ENCODE peak calls at places on chromosome 20, in six cellular contexts. One of them, this sample, is unnamed.

GRCh38 chr20:37913563-37914366 is 10.8 kb downstream of the VSTM2L start:
- DNase-seq in HepG2: no peak
- DNase-seq in K562: no peak
- DNase-seq in GM12891: no peak
- DNase-seq in H1: no peak
- DNase-seq in GM12878: no peak
- DNase-seq in this sample: no peak

GRCh38 chr20:45303586-45304463 is 2.8 kb upstream of the RBPJL start:
- DNase-seq in H1: no peak
- DNase-seq in HepG2: no peak
- DNase-seq in GM12891: no peak
- DNase-seq in K562: no peak
- DNase-seq in GM12878: no peak
- DNase-seq in this sample: no peak

GRCh38 chr20:22688485-22688884 is 104.1 kb upstream of the FOXA2 start:
- DNase-seq in GM12878: no peak
- DNase-seq in HepG2: no peak
- DNase-seq in H1: no peak
- DNase-seq in GM12891: no peak
- DNase-seq in K562: no peak
- DNase-seq in this sample: no peak

GRCh38 chr20:48766205-48766604 is 61.6 kb downstream of the PREX1 start:
- DNase-seq in HepG2: no peak
- DNase-seq in K562: no peak
- DNase-seq in H1: no peak
- DNase-seq in GM12891: no peak
- DNase-seq in GM12878: no peak
- DNase-seq in this sample: no peak

GRCh38 chr20:25066386-25066785 is 8.4 kb upstream of the ACSS1 start:
- DNase-seq in K562: no peak
- DNase-seq in GM12891: no peak
- DNase-seq in GM12878: no peak
- DNase-seq in HepG2: no peak
- DNase-seq in H1: no peak
- DNase-seq in this sample: no peak

GRCh38 chr20:54207053-54207742 is 689 bp upstream of the PFDN4 start:
- DNase-seq in GM12878: no peak
- DNase-seq in HepG2: no peak
- DNase-seq in GM12891: no peak
- DNase-seq in K562: no peak
- DNase-seq in H1: no peak
- DNase-seq in this sample: no peak

GRCh38 chr20:25676164-25676809 is 20.4 kb downstream of the ZNF337 start:
- DNase-seq in GM12891: no peak
- DNase-seq in K562: no peak
- DNase-seq in HepG2: peak
- DNase-seq in GM12878: no peak
- DNase-seq in H1: no peak
- DNase-seq in this sample: no peak

GRCh38 chr20:24144371-24144770 is 155.8 kb upstream of the GGTLC1 start:
- DNase-seq in GM12891: no peak
- DNase-seq in K562: no peak
- DNase-seq in H1: no peak
- DNase-seq in GM12878: no peak
- DNase-seq in HepG2: no peak
- DNase-seq in this sample: no peak

DNA sequence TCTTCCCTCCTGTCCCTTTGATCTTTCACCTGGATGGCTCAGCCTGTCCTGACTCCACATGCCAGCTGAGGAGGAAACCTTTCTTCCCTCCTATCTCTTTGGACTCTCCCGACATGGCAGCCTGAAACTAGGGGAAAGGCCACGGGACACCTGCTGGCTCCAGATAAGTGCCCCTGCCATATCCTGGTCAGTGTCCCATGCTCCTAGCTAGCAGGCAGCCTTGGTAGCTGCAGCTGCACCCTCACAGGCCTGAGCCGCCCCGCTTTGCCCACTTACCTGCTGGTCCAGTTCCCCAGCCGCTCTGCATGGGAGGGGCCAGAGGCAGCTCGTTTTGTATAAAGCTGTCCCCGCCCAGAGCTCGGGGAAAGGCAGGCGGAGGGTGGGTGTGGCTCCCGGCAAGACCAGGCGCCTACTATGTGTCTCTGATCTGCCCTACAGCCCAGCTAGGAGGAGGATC is 7.4 kb upstream of the SLC52A3 start:
- DNase-seq in GM12891: no peak
- DNase-seq in GM12878: no peak
- DNase-seq in H1: peak
- DNase-seq in HepG2: no peak
- DNase-seq in K562: peak
- DNase-seq in this sample: no peak
- TF ChIP-seq POLR2AphosphoS5 in GM12891: no peak
- TF ChIP-seq POLR2AphosphoS5 in GM12878: no peak
- TF ChIP-seq POLR2AphosphoS5 in H1: no peak
- TF ChIP-seq POLR2AphosphoS5 in HepG2: no peak
- TF ChIP-seq POLR2AphosphoS5 in K562: no peak
- TF ChIP-seq POLR2AphosphoS5 in this sample: no peak

DNA sequence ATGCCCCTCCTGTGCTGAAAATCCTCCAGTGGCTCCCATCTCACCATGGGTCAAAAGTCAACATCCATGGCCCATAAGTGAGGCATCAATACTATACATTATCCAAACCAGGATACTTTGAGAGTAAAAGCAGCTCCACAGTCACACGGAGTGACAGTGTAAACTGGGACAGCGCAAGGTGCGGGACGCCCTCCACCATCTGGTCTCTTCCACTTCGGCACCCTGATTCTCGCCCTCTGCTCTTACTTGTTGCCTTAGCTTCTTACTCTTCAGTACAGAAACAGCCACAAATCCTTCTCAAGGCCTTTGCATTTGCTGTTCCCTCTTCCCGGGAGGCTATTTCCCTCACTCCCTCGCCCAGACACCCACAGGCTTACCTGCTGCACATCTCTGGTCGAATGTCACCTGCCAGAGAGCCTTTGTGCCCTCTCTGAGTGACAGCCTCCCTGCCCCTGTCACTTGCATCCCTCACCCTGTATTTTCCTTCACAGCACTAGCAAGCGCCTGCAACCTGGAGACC is 19.9 kb downstream of the PDYN start:
- DNase-seq in GM12891: no peak
- DNase-seq in H1: no peak
- DNase-seq in K562: no peak
- DNase-seq in HepG2: no peak
- DNase-seq in GM12878: no peak
- DNase-seq in this sample: no peak
- TF ChIP-seq TAF1 in GM12891: no peak
- TF ChIP-seq TAF1 in H1: no peak
- TF ChIP-seq TAF1 in K562: no peak
- TF ChIP-seq TAF1 in HepG2: no peak
- TF ChIP-seq TAF1 in GM12878: no peak
- TF ChIP-seq TAF1 in this sample: no peak

DNA sequence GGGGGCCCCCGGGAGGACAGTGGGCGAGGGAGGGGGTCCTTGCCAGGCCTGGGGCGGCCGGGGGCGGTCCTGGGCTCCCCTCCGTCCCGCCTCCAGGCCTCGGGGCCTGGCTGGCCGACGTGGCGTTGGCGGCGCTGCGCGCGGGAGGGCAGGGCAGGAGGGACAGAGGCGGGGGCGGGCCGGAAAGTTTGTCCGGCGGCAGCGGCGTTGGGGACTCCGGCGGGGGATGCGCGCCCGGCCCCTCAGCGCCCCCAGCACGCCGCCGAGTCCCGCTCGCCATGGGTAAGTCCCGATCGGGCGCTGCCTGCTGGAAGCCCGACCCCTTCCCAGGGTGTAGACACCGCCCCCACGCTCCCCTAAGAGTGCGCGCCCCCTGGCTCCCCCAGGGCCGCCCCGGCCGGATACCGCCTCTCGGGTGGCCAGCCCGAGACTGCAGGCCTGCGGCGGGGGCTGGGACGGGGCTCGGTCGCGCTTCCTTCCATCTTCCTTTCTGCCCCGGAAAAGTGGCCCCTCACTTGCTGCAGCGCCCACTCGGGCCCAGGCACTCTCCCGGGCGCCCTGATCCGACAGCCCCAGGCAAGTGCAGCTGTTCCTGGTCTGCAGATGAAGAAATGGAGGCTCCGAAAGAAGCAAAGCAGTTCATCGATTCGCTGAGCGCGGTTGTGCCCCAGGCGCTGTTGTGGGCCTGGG is at the start of gene SLC2A10:
- DNase-seq in HepG2: peak
- DNase-seq in GM12891: no peak
- DNase-seq in K562: peak
- DNase-seq in GM12878: no peak
- DNase-seq in H1: peak
- DNase-seq in this sample: no peak
- TF ChIP-seq POLR2A in HepG2: peak
- TF ChIP-seq POLR2A in GM12891: no peak
- TF ChIP-seq POLR2A in K562: no peak
- TF ChIP-seq POLR2A in GM12878: no peak
- TF ChIP-seq POLR2A in H1: peak
- TF ChIP-seq POLR2A in this sample: no peak

DNA sequence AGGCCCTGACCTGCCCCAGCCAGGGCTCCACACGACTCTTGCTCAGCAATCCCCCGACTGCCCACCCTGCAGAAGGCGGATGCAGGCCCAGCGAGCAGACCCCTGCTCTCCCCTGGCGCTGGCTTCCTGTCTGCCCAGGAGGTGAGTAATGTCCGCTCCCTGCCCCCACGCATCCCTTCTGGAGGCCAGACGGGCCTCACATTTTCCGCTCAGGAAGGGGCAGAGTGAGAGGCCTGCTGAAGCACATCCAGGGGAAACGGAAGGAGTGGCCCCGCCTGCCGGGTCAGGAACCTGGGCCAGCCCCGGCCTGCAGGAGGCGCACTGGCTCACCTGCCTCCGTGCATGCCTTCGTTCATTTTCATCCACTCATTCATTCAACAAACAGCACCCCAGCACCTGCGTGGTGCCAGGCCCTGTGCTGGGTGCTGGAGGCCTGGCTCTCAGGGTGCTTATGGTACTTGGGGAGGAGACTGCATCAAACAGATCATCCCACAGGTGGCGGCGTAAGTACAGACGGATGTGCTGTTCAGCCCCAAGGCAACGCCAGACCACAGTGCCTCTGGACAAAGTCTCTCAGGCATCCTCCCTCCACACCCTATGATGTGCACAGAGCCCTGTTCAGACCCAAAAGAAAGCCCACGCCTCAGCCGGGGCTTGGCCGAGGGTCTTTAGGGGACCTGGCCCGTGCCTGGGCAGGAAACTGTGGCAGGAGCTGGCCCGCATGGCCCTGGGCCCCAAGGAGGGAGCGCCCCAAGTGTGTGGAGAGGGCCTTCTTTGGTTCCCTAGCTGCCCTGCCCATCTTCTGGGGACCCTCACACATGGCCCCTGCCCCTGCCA is 112.1 kb downstream of the ASXL1 start:
- DNase-seq in GM12878: no peak
- DNase-seq in GM12891: peak
- DNase-seq in K562: peak
- DNase-seq in H1: peak
- DNase-seq in HepG2: peak
- DNase-seq in this sample: no peak
- TF ChIP-seq POLR2AphosphoS5 in GM12878: no peak
- TF ChIP-seq POLR2AphosphoS5 in GM12891: no peak
- TF ChIP-seq POLR2AphosphoS5 in K562: no peak
- TF ChIP-seq POLR2AphosphoS5 in H1: no peak
- TF ChIP-seq POLR2AphosphoS5 in HepG2: peak
- TF ChIP-seq POLR2AphosphoS5 in this sample: no peak

This sample was measured in GM12892.